ENCODE peak calls at places on chromosomes 3 and 15, in ten cellular contexts. C is Peyer's patch; B is breast epithelium; K is CD8-positive, alpha-beta T cell; X is pancreas; Y is stomach; V is psoas muscle; D is transverse colon; L is adrenal gland; R is T-helper 17 cell. E is an unnamed sample.

GRCh38 chr3:184227481-184227935 is 1.9 kb upstream of the VWA5B2 start:
- DNase-seq in D (peak; percentile 28), V (no peak), K (peak; percentile 58), R (peak; percentile 39), B (no peak), C (peak; percentile 26), Y (peak; percentile 36), L (no peak), X (no peak), E (no peak)

GRCh38 chr3:192816274-192816853 is 89.0 kb upstream of the FGF12 start:
- DNase-seq in L (no peak), X (no peak), K (no peak), B (no peak), D (no peak), V (no peak), Y (no peak), R (no peak), C (no peak), E (no peak)

GRCh38 chr3:43523454-43524053 is 98.3 kb downstream of the ANO10 start:
- DNase-seq in Y (no peak), C (no peak), X (no peak), D (no peak), B (no peak), K (no peak), R (no peak), V (no peak), L (no peak), E (no peak)

GRCh38 chr3:137765310-137766033 is 1.4 kb downstream of the SOX14 start:
- DNase-seq in D (no peak), Y (no peak), R (no peak), C (no peak), V (no peak), K (no peak), L (no peak), X (no peak), B (no peak), E (no peak)

GRCh38 chr15:45187894-45188830 is at the start of gene SHF:
- DNase-seq in B (no peak), V (peak; percentile 57), D (peak; percentile 71), K (peak; percentile 68), R (peak; percentile 50), L (peak; percentile 51), X (peak; percentile 39), C (peak; percentile 82), Y (peak; percentile 65), E (peak; percentile 85)

GRCh38 chr3:165614332-165614731 is 222.9 kb downstream of the BCHE start:
- DNase-seq in C (no peak), K (no peak), X (no peak), R (no peak), V (no peak), B (no peak), D (no peak), L (no peak), Y (no peak), E (no peak)

GRCh38 chr15:64082757-64083156 is 10.9 kb downstream of the CIAO2A start:
- DNase-seq in Y (no peak), B (no peak), D (no peak), R (no peak), K (no peak), L (no peak), V (no peak), C (no peak), X (no peak), E (no peak)

GRCh38 chr3:152737021-152737908 is 97.7 kb upstream of the P2RY1 start:
- DNase-seq in X (no peak), D (no peak), K (no peak), B (no peak), L (no peak), Y (no peak), R (no peak), C (no peak), V (no peak), E (peak; percentile 27)

GRCh38 chr3:42387802-42388651 is 22.4 kb downstream of the LYZL4 start:
- DNase-seq in Y (no peak), V (no peak), D (no peak), R (no peak), L (no peak), B (no peak), C (no peak), X (no peak), K (peak; percentile 47), E (no peak)

GRCh38 chr3:127413871-127414270 is 126.0 kb upstream of the PRR20G start:
- DNase-seq in C (no peak), L (no peak), B (peak; percentile 5), Y (no peak), X (no peak), V (no peak), D (no peak), R (no peak), K (no peak), E (no peak)

GRCh38 chr15:88982304-88982945 is 69.2 kb upstream of the MFGE8 start:
- DNase-seq in C (no peak), Y (no peak), K (no peak), R (no peak), L (peak; percentile 88), D (peak; percentile 16), X (no peak), B (no peak), V (peak; percentile 74), E (peak; percentile 82)

GRCh38 chr3:123372789-123373534 is 75.9 kb downstream of the ADCY5 start:
- DNase-seq in X (no peak), R (no peak), C (no peak), B (no peak), K (no peak), V (no peak), Y (no peak), D (no peak), L (no peak), E (no peak)

DNA sequence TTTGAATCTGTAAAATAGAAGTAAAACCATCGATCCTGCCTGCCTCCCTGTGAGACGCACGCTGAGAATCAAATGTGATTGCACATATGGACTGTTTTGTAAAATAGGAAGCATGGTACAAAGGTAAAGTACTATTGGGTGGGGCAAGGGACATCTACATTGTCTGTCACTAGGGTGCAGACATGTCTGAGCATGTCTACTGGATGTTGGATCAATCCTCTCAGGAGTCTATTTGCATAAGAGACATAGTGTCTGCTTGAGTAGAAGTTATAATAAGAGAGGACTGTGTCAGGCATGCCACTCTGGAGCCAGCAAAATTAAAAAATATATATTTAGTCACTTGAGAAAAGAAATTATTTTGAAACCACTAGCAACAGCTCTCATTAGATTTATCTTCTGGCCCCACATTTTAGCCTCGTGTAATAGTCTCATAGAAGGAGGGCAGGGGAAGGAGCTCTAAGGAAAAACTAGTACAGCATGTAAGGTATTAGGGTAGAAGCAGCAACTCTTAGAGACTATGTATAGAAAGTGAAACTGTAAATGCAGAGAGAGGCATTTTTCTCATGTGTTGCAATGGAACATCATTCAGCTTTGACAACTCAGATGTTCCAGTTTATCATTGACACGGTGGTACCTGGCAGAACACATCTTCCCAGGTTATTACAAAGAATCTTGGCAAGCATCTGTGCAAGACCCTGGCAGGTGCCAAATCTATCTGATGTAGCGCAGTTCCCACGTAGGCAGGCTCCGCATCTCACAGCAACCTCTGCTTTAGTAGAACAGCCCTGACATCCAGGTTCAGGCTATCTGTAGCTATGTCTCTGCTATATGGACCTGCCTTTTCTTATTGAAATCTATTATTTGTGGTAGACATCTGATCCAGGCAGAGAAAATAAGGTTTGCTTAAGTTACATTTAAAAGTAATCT is 85.2 kb upstream of the CHL1 start:
- DNase-seq in B (no peak), L (no peak), D (no peak), C (no peak), Y (no peak), K (no peak), X (no peak), R (no peak), V (no peak), E (no peak)
- H3K9me3 ChIP-seq in B (no peaks in the 10 kb centered on the region), L (no peaks in the 10 kb centered on the region), D (no peaks in the 10 kb centered on the region), C (no peaks in the 10 kb centered on the region), Y (no peaks in the 10 kb centered on the region), K (no peaks in the 10 kb centered on the region), X (no peaks in the 10 kb centered on the region), R (no peaks in the 10 kb centered on the region), V (no peaks in the 10 kb centered on the region), E (no peaks in the 10 kb centered on the region)

DNA sequence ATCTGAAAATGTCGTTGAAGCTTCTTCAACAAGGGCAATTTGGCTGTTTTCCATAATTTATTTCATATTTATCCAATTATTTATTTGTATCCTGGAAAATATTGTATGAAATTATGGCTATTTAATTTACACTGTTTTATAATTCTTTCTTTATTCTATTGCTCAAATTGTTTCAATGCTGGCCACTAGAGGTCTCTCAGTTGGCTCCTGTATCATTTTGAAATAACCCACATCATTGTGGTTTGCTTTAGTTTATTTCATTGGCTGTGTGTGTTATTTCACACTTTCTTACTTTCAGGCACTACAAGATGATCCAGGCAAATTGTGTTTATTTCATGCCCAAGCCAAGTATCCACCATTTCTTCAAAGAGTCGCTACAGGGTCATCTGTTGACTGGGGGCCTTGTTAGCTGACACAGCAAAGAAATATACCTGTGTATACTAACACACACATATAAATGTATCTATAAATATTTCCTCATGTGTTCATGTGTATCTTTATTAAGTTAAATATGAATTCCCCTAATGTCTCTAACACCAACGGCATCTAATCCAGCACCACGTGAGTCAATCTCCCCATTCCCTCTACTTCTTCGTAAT is 86.2 kb downstream of the NPAP1 start:
- DNase-seq in L (no peak), C (no peak), Y (no peak), R (no peak), B (no peak), D (no peak), K (no peak), X (no peak), V (no peak), E (no peak)
- H3K9me3 ChIP-seq in L (no peaks in the 10 kb centered on the region), C (no peaks in the 10 kb centered on the region), Y (no peaks in the 10 kb centered on the region), R (no peaks in the 10 kb centered on the region), B (no peaks in the 10 kb centered on the region), D (no peaks in the 10 kb centered on the region), K (no peaks in the 10 kb centered on the region), X (no peaks in the 10 kb centered on the region), V (no peaks in the 10 kb centered on the region), E (no peaks in the 10 kb centered on the region)

DNA sequence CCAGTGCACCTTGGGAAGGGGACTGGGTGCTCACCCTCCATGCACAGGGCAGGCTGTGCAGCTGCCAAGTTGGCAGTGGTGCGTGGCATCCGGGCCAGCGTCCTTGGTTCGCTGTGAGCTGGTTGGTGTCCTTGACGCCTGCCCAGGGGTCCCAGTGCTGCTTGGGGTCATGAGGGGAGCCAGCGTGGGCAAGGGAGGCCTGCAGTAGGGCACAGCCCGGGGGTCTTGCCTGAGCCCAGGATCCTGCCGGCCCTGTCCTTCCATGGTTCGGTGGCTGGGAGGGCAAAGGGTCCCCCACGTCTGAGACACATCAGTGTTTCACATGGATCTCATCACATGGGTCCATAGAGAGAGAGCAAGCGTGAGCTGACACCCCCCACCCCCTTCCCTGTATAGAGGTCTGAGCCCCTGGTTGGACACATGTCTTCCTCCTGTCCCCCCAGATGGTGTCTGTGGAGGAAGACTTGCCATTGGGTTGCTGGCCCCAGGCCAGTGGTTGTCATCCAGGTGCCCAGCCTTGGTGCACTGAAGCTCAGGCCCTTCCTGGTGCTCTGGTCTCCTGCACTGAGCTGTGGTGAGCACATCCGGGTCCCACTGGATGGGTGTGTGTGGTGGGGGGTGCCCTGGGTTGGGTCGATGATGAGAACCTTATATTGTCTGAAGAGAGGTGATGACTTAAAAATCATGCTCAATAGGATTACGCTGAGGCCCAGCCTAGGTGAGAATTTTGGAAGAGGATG is 232.3 kb downstream of the SNRPN start:
- DNase-seq in L (no peak), R (no peak), B (no peak), V (no peak), D (no peak), C (no peak), X (peak; percentile 12), K (no peak), Y (no peak), E (no peak)
- H3K9me3 ChIP-seq in L (no peaks in the 10 kb centered on the region), R (no peaks in the 10 kb centered on the region), B (peaks cover 95% of the 10 kb centered on the region), V (peaks cover 3% of the 10 kb centered on the region), D (no peaks in the 10 kb centered on the region), C (no peaks in the 10 kb centered on the region), X (no peaks in the 10 kb centered on the region), K (no peaks in the 10 kb centered on the region), Y (peaks cover 8% of the 10 kb centered on the region), E (no peaks in the 10 kb centered on the region)

GRCh38 chr15:20646529-20647142 is 105.0 kb upstream of the GOLGA6L6 start:
- DNase-seq in D (no peak), K (no peak), B (no peak), Y (no peak), X (no peak), C (no peak), R (no peak), V (no peak), L (no peak), E (no peak)
- H3K9me3 ChIP-seq in D (no peaks in the 10 kb centered on the region), K (no peaks in the 10 kb centered on the region), B (no peaks in the 10 kb centered on the region), Y (no peaks in the 10 kb centered on the region), X (no peaks in the 10 kb centered on the region), C (no peaks in the 10 kb centered on the region), R (no peaks in the 10 kb centered on the region), V (no peaks in the 10 kb centered on the region), L (no peaks in the 10 kb centered on the region), E (no peaks in the 10 kb centered on the region)